ENCODE peak calls at places on chromosomes 6 and 20, in nine cellular contexts. One of them, this sample, is unnamed.

GRCh38 chr6:33118525-33119123 is 42.8 kb downstream of the HLA-DPB1 start:
- DNase-seq in left ventricle myocardium inferior: no peak
- DNase-seq in HepG2: peak; percentile 66
- DNase-seq in tibial artery: no peak
- DNase-seq in stomach: no peak
- DNase-seq in foreskin fibroblast: peak; percentile 19
- DNase-seq in hepatocyte: peak; percentile 69
- DNase-seq in fibroblast of mammary gland: peak; percentile 64
- DNase-seq in PC-9: no peak
- DNase-seq in this sample: no peak

GRCh38 chr20:10339609-10340008 is 94.4 kb downstream of the MKKS start:
- DNase-seq in foreskin fibroblast: no peak
- DNase-seq in tibial artery: no peak
- DNase-seq in hepatocyte: no peak
- DNase-seq in stomach: no peak
- DNase-seq in HepG2: no peak
- DNase-seq in PC-9: no peak
- DNase-seq in left ventricle myocardium inferior: no peak
- DNase-seq in fibroblast of mammary gland: no peak
- DNase-seq in this sample: no peak

GRCh38 chr6:6634735-6635075 is 46.2 kb downstream of the LY86 start:
- DNase-seq in fibroblast of mammary gland: no peak
- DNase-seq in tibial artery: no peak
- DNase-seq in left ventricle myocardium inferior: no peak
- DNase-seq in hepatocyte: no peak
- DNase-seq in foreskin fibroblast: no peak
- DNase-seq in PC-9: no peak
- DNase-seq in stomach: no peak
- DNase-seq in HepG2: no peak
- DNase-seq in this sample: no peak

GRCh38 chr6:124995131-124995530 is 32.9 kb downstream of the RNF217 start:
- DNase-seq in foreskin fibroblast: no peak
- DNase-seq in hepatocyte: no peak
- DNase-seq in stomach: no peak
- DNase-seq in left ventricle myocardium inferior: no peak
- DNase-seq in PC-9: no peak
- DNase-seq in fibroblast of mammary gland: no peak
- DNase-seq in HepG2: no peak
- DNase-seq in tibial artery: no peak
- DNase-seq in this sample: no peak

GRCh38 chr20:41048475-41049242 is 20.0 kb downstream of the TOP1 start:
- DNase-seq in fibroblast of mammary gland: no peak
- DNase-seq in foreskin fibroblast: no peak
- DNase-seq in PC-9: no peak
- DNase-seq in hepatocyte: no peak
- DNase-seq in HepG2: no peak
- DNase-seq in tibial artery: no peak
- DNase-seq in stomach: no peak
- DNase-seq in left ventricle myocardium inferior: no peak
- DNase-seq in this sample: no peak

GRCh38 chr20:18019068-18019467 is 38.6 kb downstream of the OVOL2 start:
- DNase-seq in left ventricle myocardium inferior: no peak
- DNase-seq in HepG2: peak; percentile 46
- DNase-seq in stomach: no peak
- DNase-seq in hepatocyte: no peak
- DNase-seq in fibroblast of mammary gland: peak; percentile 32
- DNase-seq in foreskin fibroblast: no peak
- DNase-seq in tibial artery: no peak
- DNase-seq in PC-9: no peak
- DNase-seq in this sample: no peak

GRCh38 chr6:132298344-132298949 is 102.8 kb downstream of the MOXD1 start:
- DNase-seq in left ventricle myocardium inferior: no peak
- DNase-seq in fibroblast of mammary gland: peak; percentile 61
- DNase-seq in foreskin fibroblast: peak; percentile 35
- DNase-seq in PC-9: peak; percentile 54
- DNase-seq in HepG2: peak; percentile 58
- DNase-seq in hepatocyte: peak; percentile 73
- DNase-seq in stomach: peak; percentile 72
- DNase-seq in tibial artery: no peak
- DNase-seq in this sample: peak; percentile 34

GRCh38 chr6:53800976-53801375 is 6.2 kb downstream of the LRRC1 start:
- DNase-seq in left ventricle myocardium inferior: no peak
- DNase-seq in stomach: no peak
- DNase-seq in HepG2: no peak
- DNase-seq in PC-9: no peak
- DNase-seq in fibroblast of mammary gland: no peak
- DNase-seq in hepatocyte: no peak
- DNase-seq in foreskin fibroblast: no peak
- DNase-seq in tibial artery: no peak
- DNase-seq in this sample: no peak

GRCh38 chr6:1761472-1761871 is 151.8 kb downstream of the FOXC1 start:
- DNase-seq in hepatocyte: no peak
- DNase-seq in HepG2: peak; percentile 27
- DNase-seq in fibroblast of mammary gland: no peak
- DNase-seq in left ventricle myocardium inferior: no peak
- DNase-seq in PC-9: no peak
- DNase-seq in stomach: no peak
- DNase-seq in tibial artery: no peak
- DNase-seq in foreskin fibroblast: no peak
- DNase-seq in this sample: peak; percentile 72

GRCh38 chr6:43627008-43627825 is 1.8 kb downstream of the GTPBP2 start:
- DNase-seq in foreskin fibroblast: peak; percentile 96
- DNase-seq in HepG2: peak; percentile 89
- DNase-seq in PC-9: peak; percentile 93
- DNase-seq in stomach: peak; percentile 79
- DNase-seq in hepatocyte: peak; percentile 91
- DNase-seq in fibroblast of mammary gland: peak; percentile 98
- DNase-seq in tibial artery: peak; percentile 83
- DNase-seq in left ventricle myocardium inferior: peak; percentile 65
- DNase-seq in this sample: peak; percentile 83

GRCh38 chr6:54698974-54699373 is 147.6 kb upstream of the FAM83B start:
- DNase-seq in PC-9: peak; percentile 87
- DNase-seq in fibroblast of mammary gland: no peak
- DNase-seq in stomach: no peak
- DNase-seq in hepatocyte: peak; percentile 10
- DNase-seq in foreskin fibroblast: no peak
- DNase-seq in tibial artery: no peak
- DNase-seq in HepG2: no peak
- DNase-seq in left ventricle myocardium inferior: no peak
- DNase-seq in this sample: no peak

GRCh38 chr6:39951716-39952115 is 17.5 kb upstream of the MOCS1 start:
- DNase-seq in PC-9: no peak
- DNase-seq in HepG2: no peak
- DNase-seq in tibial artery: no peak
- DNase-seq in left ventricle myocardium inferior: no peak
- DNase-seq in hepatocyte: no peak
- DNase-seq in stomach: no peak
- DNase-seq in fibroblast of mammary gland: no peak
- DNase-seq in foreskin fibroblast: no peak
- DNase-seq in this sample: no peak

GRCh38 chr20:50865591-50865990 is 65.6 kb downstream of the ADNP start:
- DNase-seq in hepatocyte: no peak
- DNase-seq in tibial artery: no peak
- DNase-seq in fibroblast of mammary gland: no peak
- DNase-seq in HepG2: no peak
- DNase-seq in foreskin fibroblast: no peak
- DNase-seq in left ventricle myocardium inferior: no peak
- DNase-seq in stomach: no peak
- DNase-seq in PC-9: no peak
- DNase-seq in this sample: no peak

GRCh38 chr20:50867805-50868204 is 63.4 kb downstream of the ADNP start:
- DNase-seq in fibroblast of mammary gland: no peak
- DNase-seq in left ventricle myocardium inferior: no peak
- DNase-seq in PC-9: no peak
- DNase-seq in foreskin fibroblast: no peak
- DNase-seq in tibial artery: no peak
- DNase-seq in hepatocyte: no peak
- DNase-seq in stomach: no peak
- DNase-seq in HepG2: no peak
- DNase-seq in this sample: no peak

GRCh38 chr20:50870572-50871161 is 60.6 kb downstream of the ADNP start:
- DNase-seq in foreskin fibroblast: no peak
- DNase-seq in hepatocyte: peak; percentile 77
- DNase-seq in HepG2: peak; percentile 73
- DNase-seq in left ventricle myocardium inferior: no peak
- DNase-seq in stomach: no peak
- DNase-seq in PC-9: no peak
- DNase-seq in tibial artery: no peak
- DNase-seq in fibroblast of mammary gland: no peak
- DNase-seq in this sample: no peak

GRCh38 chr20:50866036-50866685 is 65.1 kb downstream of the ADNP start:
- DNase-seq in HepG2: no peak
- DNase-seq in tibial artery: no peak
- DNase-seq in fibroblast of mammary gland: no peak
- DNase-seq in hepatocyte: no peak
- DNase-seq in PC-9: no peak
- DNase-seq in left ventricle myocardium inferior: no peak
- DNase-seq in foreskin fibroblast: no peak
- DNase-seq in stomach: no peak
- DNase-seq in this sample: no peak

GRCh38 chr20:50868509-50869495 is 62.4 kb downstream of the ADNP start:
- DNase-seq in left ventricle myocardium inferior: no peak
- DNase-seq in PC-9: peak; percentile 66
- DNase-seq in tibial artery: no peak
- DNase-seq in stomach: no peak
- DNase-seq in foreskin fibroblast: no peak
- DNase-seq in HepG2: peak; percentile 82
- DNase-seq in fibroblast of mammary gland: no peak
- DNase-seq in hepatocyte: peak; percentile 71
- DNase-seq in this sample: no peak
- H3K4me3 ChIP-seq in left ventricle myocardium inferior: no peak overlapping the region
- H3K4me3 ChIP-seq in PC-9: no peak overlapping the region
- H3K4me3 ChIP-seq in tibial artery: no peak overlapping the region
- H3K4me3 ChIP-seq in stomach: no peak overlapping the region
- H3K4me3 ChIP-seq in foreskin fibroblast: no peak overlapping the region
- H3K4me3 ChIP-seq in HepG2: no peak overlapping the region
- H3K4me3 ChIP-seq in fibroblast of mammary gland: no peak overlapping the region
- H3K4me3 ChIP-seq in hepatocyte: no peak overlapping the region
- H3K4me3 ChIP-seq in this sample: no peak overlapping the region

GRCh38 chr20:44772636-44773035 is 27.0 kb downstream of the KCNK15 start:
- DNase-seq in hepatocyte: no peak
- DNase-seq in HepG2: no peak
- DNase-seq in PC-9: no peak
- DNase-seq in stomach: no peak
- DNase-seq in tibial artery: no peak
- DNase-seq in foreskin fibroblast: no peak
- DNase-seq in fibroblast of mammary gland: no peak
- DNase-seq in left ventricle myocardium inferior: no peak
- DNase-seq in this sample: no peak
- TF ChIP-seq CTCF in hepatocyte: no peak
- TF ChIP-seq CTCF in HepG2: no peak
- TF ChIP-seq CTCF in PC-9: no peak
- TF ChIP-seq CTCF in stomach: no peak
- TF ChIP-seq CTCF in tibial artery: no peak
- TF ChIP-seq CTCF in foreskin fibroblast: no peak
- TF ChIP-seq CTCF in fibroblast of mammary gland: no peak
- TF ChIP-seq CTCF in left ventricle myocardium inferior: no peak
- TF ChIP-seq CTCF in this sample: no peak

GRCh38 chr6:87879144-87879861 is 168.3 kb upstream of the SPACA1 start:
- DNase-seq in tibial artery: no peak
- DNase-seq in fibroblast of mammary gland: peak; percentile 40
- DNase-seq in foreskin fibroblast: no peak
- DNase-seq in stomach: no peak
- DNase-seq in left ventricle myocardium inferior: no peak
- DNase-seq in hepatocyte: no peak
- DNase-seq in PC-9: no peak
- DNase-seq in HepG2: no peak
- DNase-seq in this sample: no peak
- H3K4me3 ChIP-seq in tibial artery: no peak overlapping the region
- H3K4me3 ChIP-seq in fibroblast of mammary gland: no peak overlapping the region
- H3K4me3 ChIP-seq in foreskin fibroblast: no peak overlapping the region
- H3K4me3 ChIP-seq in stomach: no peak overlapping the region
- H3K4me3 ChIP-seq in left ventricle myocardium inferior: no peak overlapping the region
- H3K4me3 ChIP-seq in hepatocyte: no peak overlapping the region
- H3K4me3 ChIP-seq in PC-9: no peak overlapping the region
- H3K4me3 ChIP-seq in HepG2: no peak overlapping the region
- H3K4me3 ChIP-seq in this sample: no peak overlapping the region

GRCh38 chr20:62583424-62583920 is 58.8 kb upstream of the SLCO4A1 start:
- DNase-seq in fibroblast of mammary gland: no peak
- DNase-seq in stomach: no peak
- DNase-seq in left ventricle myocardium inferior: no peak
- DNase-seq in tibial artery: no peak
- DNase-seq in hepatocyte: peak; percentile 33
- DNase-seq in HepG2: no peak
- DNase-seq in PC-9: no peak
- DNase-seq in foreskin fibroblast: peak; percentile 37
- DNase-seq in this sample: no peak
- TF ChIP-seq CTCF in fibroblast of mammary gland: peak; percentile 4
- TF ChIP-seq CTCF in stomach: no peak
- TF ChIP-seq CTCF in left ventricle myocardium inferior: no peak
- TF ChIP-seq CTCF in tibial artery: peak; percentile 32
- TF ChIP-seq CTCF in hepatocyte: peak; percentile 37
- TF ChIP-seq CTCF in HepG2: peak; percentile 44
- TF ChIP-seq CTCF in PC-9: no peak
- TF ChIP-seq CTCF in foreskin fibroblast: peak; percentile 11
- TF ChIP-seq CTCF in this sample: peak; percentile 26

GRCh38 chr6:136528477-136528876 is 21.7 kb downstream of the MAP7 start:
- DNase-seq in fibroblast of mammary gland: no peak
- DNase-seq in foreskin fibroblast: no peak
- DNase-seq in tibial artery: no peak
- DNase-seq in HepG2: no peak
- DNase-seq in left ventricle myocardium inferior: no peak
- DNase-seq in stomach: no peak
- DNase-seq in PC-9: no peak
- DNase-seq in hepatocyte: no peak
- DNase-seq in this sample: no peak
- H3K4me3 ChIP-seq in fibroblast of mammary gland: no peak overlapping the region
- H3K4me3 ChIP-seq in foreskin fibroblast: no peak overlapping the region
- H3K4me3 ChIP-seq in tibial artery: no peak overlapping the region
- H3K4me3 ChIP-seq in HepG2: no peak overlapping the region
- H3K4me3 ChIP-seq in left ventricle myocardium inferior: no peak overlapping the region
- H3K4me3 ChIP-seq in stomach: no peak overlapping the region
- H3K4me3 ChIP-seq in PC-9: no peak overlapping the region
- H3K4me3 ChIP-seq in hepatocyte: no peak overlapping the region
- H3K4me3 ChIP-seq in this sample: no peak overlapping the region

GRCh38 chr20:63178889-63179751 is 36.8 kb downstream of the YTHDF1 start:
- DNase-seq in stomach: peak; percentile 36
- DNase-seq in tibial artery: no peak
- DNase-seq in foreskin fibroblast: peak; percentile 16
- DNase-seq in hepatocyte: peak; percentile 55
- DNase-seq in left ventricle myocardium inferior: peak; percentile 28
- DNase-seq in HepG2: no peak
- DNase-seq in PC-9: no peak
- DNase-seq in fibroblast of mammary gland: no peak
- DNase-seq in this sample: no peak
- TF ChIP-seq CTCF in stomach: peak; percentile 24
- TF ChIP-seq CTCF in tibial artery: peak; percentile 15
- TF ChIP-seq CTCF in foreskin fibroblast: peak; percentile 30
- TF ChIP-seq CTCF in hepatocyte: peak; percentile 53
- TF ChIP-seq CTCF in left ventricle myocardium inferior: peak; percentile 65
- TF ChIP-seq CTCF in HepG2: peak; percentile 76
- TF ChIP-seq CTCF in PC-9: peak; percentile 65
- TF ChIP-seq CTCF in fibroblast of mammary gland: no peak
- TF ChIP-seq CTCF in this sample: peak; percentile 58

This sample was measured in LNCaP clone FGC.